ENCODE peak calls at places on chromosomes 5 and 9, in four cellular contexts. G, X, U and I are unnamed samples.

GRCh38 chr5:58133631-58134296 is 326.1 kb downstream of the PLK2 start:
- DNase-seq in G (no peak), X (no peak), U (peak; percentile 41), I (no peak)

GRCh38 chr5:3303777-3304176 is 291.9 kb upstream of the IRX1 start:
- DNase-seq in G (no peak), X (no peak), U (no peak), I (no peak)

GRCh38 chr5:170638454-170639220 is 134.8 kb downstream of the KCNIP1 start:
- DNase-seq in G (peak; percentile 68), X (peak; percentile 78), U (peak; percentile 87), I (peak; percentile 67)

GRCh38 chr9:133658442-133659431 is 22.6 kb downstream of the DBH start:
- DNase-seq in G (peak; percentile 69), X (no peak), U (no peak), I (peak; percentile 53)

GRCh38 chr9:129458155-129458661 is 162.7 kb downstream of the C9orf50 start:
- DNase-seq in G (peak; percentile 26), X (no peak), U (no peak), I (no peak)

GRCh38 chr9:87662808-87663528 is 63.0 kb upstream of the CTSL start:
- DNase-seq in G (peak; percentile 85), X (no peak), U (peak; percentile 89), I (peak; percentile 90)

GRCh38 chr5:43469671-43470396 is 13.8 kb downstream of the TMEM267 start:
- DNase-seq in G (no peak), X (no peak), U (no peak), I (no peak)

GRCh38 chr5:107275333-107275732 is 395.4 kb downstream of the EFNA5 start:
- DNase-seq in G (no peak), X (no peak), U (no peak), I (no peak)

GRCh38 chr9:93087971-93088655 is 7.9 kb upstream of the CARD19 start:
- DNase-seq in G (no peak), X (peak; percentile 47), U (peak; percentile 5), I (peak; percentile 16)

GRCh38 chr5:131373265-131373664 is 109.4 kb downstream of the CDC42SE2 start:
- DNase-seq in G (no peak), X (no peak), U (no peak), I (no peak)

GRCh38 chr9:133888048-133888778 is 103.9 kb downstream of the VAV2 start:
- DNase-seq in G (no peak), X (no peak), U (peak; percentile 79), I (no peak)

GRCh38 chr9:113578877-113579269 is 115.3 kb downstream of the RGS3 start:
- DNase-seq in G (peak; percentile 54), X (peak; percentile 96), U (peak; percentile 60), I (peak; percentile 67)

GRCh38 chr5:180831139-180832080 is 28.8 kb upstream of the MGAT1 start:
- DNase-seq in G (peak; percentile 91), X (peak; percentile 97), U (peak; percentile 95), I (peak; percentile 92)

GRCh38 chr9:119435066-119435465 is 65.8 kb upstream of the BRINP1 start:
- DNase-seq in G (no peak), X (no peak), U (no peak), I (no peak)

GRCh38 chr5:168114444-168115017 is 176.9 kb upstream of the WWC1 start:
- DNase-seq in G (peak; percentile 80), X (no peak), U (peak; percentile 57), I (peak; percentile 83)

GRCh38 chr9:83327750-83328622 is 210.2 kb downstream of the FRMD3 start:
- DNase-seq in G (no peak), X (no peak), U (peak; percentile 62), I (no peak)

GRCh38 chr9:119365291-119366027 is 3.8 kb downstream of the BRINP1 start:
- DNase-seq in G (no peak), X (no peak), U (peak; percentile 69), I (no peak)

GRCh38 chr5:176625966-176626875 is 4.1 kb downstream of the SNCB start:
- DNase-seq in G (no peak), X (peak; percentile 58), U (no peak), I (peak; percentile 73)

GRCh38 chr9:1231998-1232919 is 182.1 kb downstream of the DMRT2 start:
- DNase-seq in G (peak; percentile 88), X (no peak), U (no peak), I (peak; percentile 68)

GRCh38 chr5:169242175-169242848 is 58.6 kb downstream of the SLIT3 start:
- DNase-seq in G (no peak), X (no peak), U (no peak), I (no peak)

GRCh38 chr5:60261732-60262131 is 368.2 kb upstream of the PDE4D start:
- DNase-seq in G (no peak), X (no peak), U (no peak), I (no peak)

GRCh38 chr5:34494111-34494755 is 161.9 kb upstream of the RAI14 start:
- DNase-seq in G (no peak), X (no peak), U (no peak), I (no peak)

GRCh38 chr5:34497031-34497808 is 158.9 kb upstream of the RAI14 start:
- DNase-seq in G (peak; percentile 33), X (no peak), U (no peak), I (peak; percentile 33)

GRCh38 chr5:34495178-34495577 is 160.9 kb upstream of the RAI14 start:
- DNase-seq in G (no peak), X (no peak), U (no peak), I (no peak)

GRCh38 chr5:34498582-34498981 is 157.5 kb upstream of the RAI14 start:
- DNase-seq in G (no peak), X (no peak), U (no peak), I (no peak)

GRCh38 chr5:34496258-34496657 is 159.9 kb upstream of the RAI14 start:
- DNase-seq in G (no peak), X (no peak), U (no peak), I (no peak)
- H3K4me1 ChIP-seq in G (peaks cover 5% of the 10 kb centered on the region), X (peaks cover 16% of the 10 kb centered on the region), U (no peaks in the 10 kb centered on the region), I (no peaks in the 10 kb centered on the region)

GRCh38 chr9:127121628-127122175 is 733 bp downstream of the ANGPTL2 start:
- DNase-seq in G (no peak), X (no peak), U (peak; percentile 59), I (no peak)
- H3K4me3 ChIP-seq in G (no peak overlapping the region), X (peak overlapping the region; percentile 38), U (peak overlapping the region; percentile 60), I (peak overlapping the region; percentile 40)

GRCh38 chr5:103891151-103891550 is 328.6 kb upstream of the NUDT12 start:
- DNase-seq in G (no peak), X (no peak), U (no peak), I (no peak)
- H3K27ac ChIP-seq in G (no peak overlapping the region), X (no peak overlapping the region), U (no peak overlapping the region), I (no peak overlapping the region)

GRCh38 chr9:89474939-89475338 is 23.0 kb downstream of the SEMA4D start:
- DNase-seq in G (no peak), X (no peak), U (peak; percentile 61), I (no peak)

GRCh38 chr9:89477811-89478583 is 19.9 kb downstream of the SEMA4D start:
- DNase-seq in G (peak; percentile 53), X (no peak), U (no peak), I (peak; percentile 39)

GRCh38 chr9:89475891-89476440 is 21.9 kb downstream of the SEMA4D start:
- DNase-seq in G (no peak), X (no peak), U (no peak), I (no peak)

GRCh38 chr9:89477395-89477794 is 20.5 kb downstream of the SEMA4D start:
- DNase-seq in G (no peak), X (no peak), U (no peak), I (no peak)

DNA sequence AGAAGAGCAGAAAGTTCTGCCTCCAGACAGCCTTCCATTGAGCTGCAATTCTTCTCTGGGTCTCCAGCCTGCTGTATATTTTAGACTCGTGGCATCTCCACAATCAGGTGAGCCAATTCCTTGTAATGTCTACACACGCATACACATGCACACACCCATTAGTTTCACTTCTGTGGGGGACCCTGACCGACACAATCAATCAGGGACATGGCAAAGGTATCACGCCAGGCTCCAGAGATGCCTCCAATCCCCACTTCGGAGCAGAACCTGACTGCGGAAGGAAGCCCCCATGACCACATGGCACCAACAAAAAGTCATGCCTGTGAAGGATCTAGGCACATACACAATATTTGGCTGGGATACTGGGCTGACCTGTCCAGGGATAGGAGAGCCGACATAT is 21.4 kb downstream of the SEMA4D start:
- DNase-seq in G (no peak), X (no peak), U (no peak), I (no peak)
- H3K4me1 ChIP-seq in G (peaks cover 12% of the 10 kb centered on the region), X (peaks cover 67% of the 10 kb centered on the region), U (peaks cover 35% of the 10 kb centered on the region), I (peaks cover 12% of the 10 kb centered on the region)

DNA sequence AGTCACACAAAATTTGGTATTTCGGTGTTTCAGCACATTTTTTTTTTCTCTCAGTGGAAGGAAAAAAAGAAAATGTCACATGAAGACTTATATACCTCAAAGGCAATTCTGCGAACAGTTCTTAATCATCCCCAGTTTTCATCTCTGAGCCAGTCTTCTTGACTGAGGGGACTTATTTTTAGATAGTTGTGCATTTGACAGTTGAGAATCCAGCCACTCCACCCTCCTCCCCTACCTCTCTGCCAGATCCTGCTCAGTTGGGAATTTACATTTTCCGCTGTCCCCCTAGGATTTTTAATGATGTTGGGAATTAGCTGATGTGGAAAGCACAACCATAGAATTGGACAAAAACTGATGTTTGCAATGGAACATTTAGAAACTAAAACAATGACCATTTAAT is 194.4 kb upstream of the PIK3R1 start:
- DNase-seq in G (no peak), X (no peak), U (no peak), I (no peak)
- H3K4me3 ChIP-seq in G (no peak overlapping the region), X (no peak overlapping the region), U (no peak overlapping the region), I (no peak overlapping the region)

GRCh38 chr9:68947015-68947414 is 66.9 kb downstream of the PRKACG start:
- DNase-seq in G (no peak), X (no peak), U (no peak), I (no peak)
- H3K27ac ChIP-seq in G (no peak overlapping the region), X (no peak overlapping the region), U (no peak overlapping the region), I (no peak overlapping the region)

GRCh38 chr9:127177682-127178265 is 55.3 kb upstream of the ANGPTL2 start:
- DNase-seq in G (peak; percentile 3), X (peak; percentile 33), U (no peak), I (peak; percentile 14)

GRCh38 chr9:127179633-127180401 is 57.4 kb upstream of the ANGPTL2 start:
- DNase-seq in G (peak; percentile 24), X (peak; percentile 63), U (no peak), I (peak; percentile 29)

GRCh38 chr9:127180457-127181314 is 58.3 kb upstream of the ANGPTL2 start:
- DNase-seq in G (peak; percentile 3), X (peak; percentile 55), U (no peak), I (peak; percentile 12)

GRCh38 chr9:127177221-127177620 is 54.8 kb upstream of the ANGPTL2 start:
- DNase-seq in G (no peak), X (peak; percentile 72), U (no peak), I (peak; percentile 10)

GRCh38 chr9:127178646-127179632 is 56.5 kb upstream of the ANGPTL2 start:
- DNase-seq in G (peak; percentile 15), X (peak; percentile 81), U (no peak), I (peak; percentile 23)
- H3K4me1 ChIP-seq in G (peaks cover 4% of the 10 kb centered on the region), X (peaks cover 34% of the 10 kb centered on the region), U (peaks cover 12% of the 10 kb centered on the region), I (no peaks in the 10 kb centered on the region)